ENCODE peak calls at places on chromosomes 2 and 18, in seven cellular contexts. One of them, this sample, is unnamed.

GRCh38 chr18:63697261-63697660 is 5.5 kb upstream of the SERPINB11 start:
- DNase-seq in IMR-90: peak
- DNase-seq in HCT116: no peak
- DNase-seq in fibroblast of villous mesenchyme: peak
- DNase-seq in astrocyte of the spinal cord: peak
- DNase-seq in upper lobe of left lung: no peak
- DNase-seq in AG09309: peak
- DNase-seq in this sample: peak

GRCh38 chr2:64831134-64831976 is 157.8 kb upstream of the SLC1A4 start:
- DNase-seq in IMR-90: peak
- DNase-seq in HCT116: peak
- DNase-seq in fibroblast of villous mesenchyme: peak
- DNase-seq in astrocyte of the spinal cord: peak
- DNase-seq in upper lobe of left lung: peak
- DNase-seq in AG09309: peak
- DNase-seq in this sample: peak

GRCh38 chr2:12675801-12676200 is 40.9 kb upstream of the TRIB2 start:
- DNase-seq in IMR-90: peak
- DNase-seq in HCT116: no peak
- DNase-seq in fibroblast of villous mesenchyme: no peak
- DNase-seq in astrocyte of the spinal cord: peak
- DNase-seq in upper lobe of left lung: no peak
- DNase-seq in AG09309: no peak
- DNase-seq in this sample: no peak

GRCh38 chr2:206515580-206515979 is 72.2 kb downstream of the ADAM23 start:
- DNase-seq in IMR-90: no peak
- DNase-seq in HCT116: no peak
- DNase-seq in fibroblast of villous mesenchyme: no peak
- DNase-seq in astrocyte of the spinal cord: no peak
- DNase-seq in upper lobe of left lung: no peak
- DNase-seq in AG09309: no peak
- DNase-seq in this sample: no peak

GRCh38 chr2:193824474-193824873 is 1629.7 kb upstream of the TMEFF2 start:
- DNase-seq in IMR-90: no peak
- DNase-seq in HCT116: peak
- DNase-seq in fibroblast of villous mesenchyme: no peak
- DNase-seq in astrocyte of the spinal cord: peak
- DNase-seq in upper lobe of left lung: no peak
- DNase-seq in AG09309: peak
- DNase-seq in this sample: no peak

GRCh38 chr2:29703336-29703735 is 218.1 kb downstream of the ALK start:
- DNase-seq in IMR-90: no peak
- DNase-seq in HCT116: no peak
- DNase-seq in fibroblast of villous mesenchyme: no peak
- DNase-seq in astrocyte of the spinal cord: no peak
- DNase-seq in upper lobe of left lung: no peak
- DNase-seq in AG09309: no peak
- DNase-seq in this sample: no peak

GRCh38 chr2:230916218-230916617 is 8.8 kb downstream of the GPR55 start:
- DNase-seq in IMR-90: no peak
- DNase-seq in HCT116: no peak
- DNase-seq in fibroblast of villous mesenchyme: no peak
- DNase-seq in astrocyte of the spinal cord: no peak
- DNase-seq in upper lobe of left lung: no peak
- DNase-seq in AG09309: no peak
- DNase-seq in this sample: no peak

GRCh38 chr2:188042412-188042811 is 249.3 kb upstream of the GULP1 start:
- DNase-seq in IMR-90: peak
- DNase-seq in HCT116: no peak
- DNase-seq in fibroblast of villous mesenchyme: peak
- DNase-seq in astrocyte of the spinal cord: peak
- DNase-seq in upper lobe of left lung: no peak
- DNase-seq in AG09309: no peak
- DNase-seq in this sample: peak

GRCh38 chr18:31211047-31211446 is 48.4 kb upstream of the DSC1 start:
- DNase-seq in IMR-90: no peak
- DNase-seq in HCT116: no peak
- DNase-seq in fibroblast of villous mesenchyme: no peak
- DNase-seq in astrocyte of the spinal cord: no peak
- DNase-seq in upper lobe of left lung: no peak
- DNase-seq in AG09309: no peak
- DNase-seq in this sample: no peak

GRCh38 chr2:150371066-150371812 is 116.2 kb downstream of the RND3 start:
- DNase-seq in IMR-90: peak
- DNase-seq in HCT116: no peak
- DNase-seq in fibroblast of villous mesenchyme: no peak
- DNase-seq in astrocyte of the spinal cord: no peak
- DNase-seq in upper lobe of left lung: peak
- DNase-seq in AG09309: no peak
- DNase-seq in this sample: peak

GRCh38 chr2:101717041-101717817 is 19.7 kb downstream of the MAP4K4 start:
- DNase-seq in IMR-90: no peak
- DNase-seq in HCT116: no peak
- DNase-seq in fibroblast of villous mesenchyme: no peak
- DNase-seq in astrocyte of the spinal cord: no peak
- DNase-seq in upper lobe of left lung: peak
- DNase-seq in AG09309: no peak
- DNase-seq in this sample: no peak

GRCh38 chr2:73983322-73984202 is 1.1 kb upstream of the TET3 start:
- DNase-seq in IMR-90: no peak
- DNase-seq in HCT116: peak
- DNase-seq in fibroblast of villous mesenchyme: no peak
- DNase-seq in astrocyte of the spinal cord: no peak
- DNase-seq in upper lobe of left lung: peak
- DNase-seq in AG09309: no peak
- DNase-seq in this sample: no peak

GRCh38 chr18:59537581-59537980 is 159.6 kb downstream of the CCBE1 start:
- DNase-seq in IMR-90: no peak
- DNase-seq in HCT116: no peak
- DNase-seq in fibroblast of villous mesenchyme: no peak
- DNase-seq in astrocyte of the spinal cord: no peak
- DNase-seq in upper lobe of left lung: no peak
- DNase-seq in AG09309: no peak
- DNase-seq in this sample: no peak

GRCh38 chr2:30408961-30409387 is 38.1 kb upstream of the LCLAT1 start:
- DNase-seq in IMR-90: peak
- DNase-seq in HCT116: no peak
- DNase-seq in fibroblast of villous mesenchyme: no peak
- DNase-seq in astrocyte of the spinal cord: peak
- DNase-seq in upper lobe of left lung: no peak
- DNase-seq in AG09309: no peak
- DNase-seq in this sample: peak

GRCh38 chr2:99651930-99652670 is 162.3 kb upstream of the REV1 start:
- DNase-seq in IMR-90: peak
- DNase-seq in HCT116: no peak
- DNase-seq in fibroblast of villous mesenchyme: no peak
- DNase-seq in astrocyte of the spinal cord: peak
- DNase-seq in upper lobe of left lung: no peak
- DNase-seq in AG09309: no peak
- DNase-seq in this sample: peak

GRCh38 chr2:219522111-219523030 is 8.1 kb downstream of the ASIC4 start:
- DNase-seq in IMR-90: peak
- DNase-seq in HCT116: peak
- DNase-seq in fibroblast of villous mesenchyme: peak
- DNase-seq in astrocyte of the spinal cord: peak
- DNase-seq in upper lobe of left lung: no peak
- DNase-seq in AG09309: peak
- DNase-seq in this sample: peak

GRCh38 chr2:8806885-8807701 is 30.3 kb downstream of the KIDINS220 start:
- DNase-seq in IMR-90: no peak
- DNase-seq in HCT116: no peak
- DNase-seq in fibroblast of villous mesenchyme: no peak
- DNase-seq in astrocyte of the spinal cord: no peak
- DNase-seq in upper lobe of left lung: peak
- DNase-seq in AG09309: no peak
- DNase-seq in this sample: no peak

GRCh38 chr2:56130463-56131070 is 53.2 kb upstream of the CCDC85A start:
- DNase-seq in IMR-90: peak
- DNase-seq in HCT116: peak
- DNase-seq in fibroblast of villous mesenchyme: peak
- DNase-seq in astrocyte of the spinal cord: peak
- DNase-seq in upper lobe of left lung: no peak
- DNase-seq in AG09309: no peak
- DNase-seq in this sample: peak

GRCh38 chr2:240820607-240821428 is 799 bp upstream of the KIF1A start:
- DNase-seq in IMR-90: no peak
- DNase-seq in HCT116: no peak
- DNase-seq in fibroblast of villous mesenchyme: no peak
- DNase-seq in astrocyte of the spinal cord: no peak
- DNase-seq in upper lobe of left lung: no peak
- DNase-seq in AG09309: no peak
- DNase-seq in this sample: no peak
- TF ChIP-seq CTCF in IMR-90: no peak
- TF ChIP-seq CTCF in HCT116: no peak
- TF ChIP-seq CTCF in fibroblast of villous mesenchyme: no peak
- TF ChIP-seq CTCF in astrocyte of the spinal cord: no peak
- TF ChIP-seq CTCF in upper lobe of left lung: no peak
- TF ChIP-seq CTCF in AG09309: no peak
- TF ChIP-seq CTCF in this sample: no peak

GRCh38 chr18:79400591-79401381 is 5.1 kb downstream of the NFATC1 start:
- DNase-seq in IMR-90: no peak
- DNase-seq in HCT116: no peak
- DNase-seq in fibroblast of villous mesenchyme: no peak
- DNase-seq in astrocyte of the spinal cord: no peak
- DNase-seq in upper lobe of left lung: no peak
- DNase-seq in AG09309: no peak
- DNase-seq in this sample: peak
- H3K4me3 ChIP-seq in IMR-90: peak
- H3K4me3 ChIP-seq in HCT116: peak
- H3K4me3 ChIP-seq in fibroblast of villous mesenchyme: peak
- H3K4me3 ChIP-seq in astrocyte of the spinal cord: peak
- H3K4me3 ChIP-seq in upper lobe of left lung: peak
- H3K4me3 ChIP-seq in AG09309: peak
- H3K4me3 ChIP-seq in this sample: peak

DNA sequence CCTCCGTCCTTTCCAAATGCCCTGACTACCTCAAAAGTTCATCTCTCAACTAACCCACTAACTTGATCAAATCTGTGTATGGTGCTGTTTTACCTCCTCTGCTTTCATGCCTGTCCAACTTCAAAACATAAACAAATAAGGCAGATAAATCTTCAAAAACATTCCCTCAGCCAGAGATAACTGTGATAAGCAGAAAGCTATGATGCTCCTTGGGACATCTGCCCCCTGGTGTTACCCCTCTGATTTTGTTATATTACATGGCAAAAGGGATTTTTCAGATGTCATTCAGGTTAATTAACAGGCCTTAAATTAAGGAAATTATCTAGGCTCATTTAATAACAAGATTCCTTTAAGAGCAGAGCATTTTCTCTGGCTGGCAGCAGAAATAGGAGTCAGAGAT is 810.8 kb upstream of the CHAC2 start:
- DNase-seq in IMR-90: no peak
- DNase-seq in HCT116: no peak
- DNase-seq in fibroblast of villous mesenchyme: no peak
- DNase-seq in astrocyte of the spinal cord: no peak
- DNase-seq in upper lobe of left lung: no peak
- DNase-seq in AG09309: no peak
- DNase-seq in this sample: no peak
- TF ChIP-seq CTCF in IMR-90: peak
- TF ChIP-seq CTCF in HCT116: peak
- TF ChIP-seq CTCF in fibroblast of villous mesenchyme: peak
- TF ChIP-seq CTCF in astrocyte of the spinal cord: no peak
- TF ChIP-seq CTCF in upper lobe of left lung: no peak
- TF ChIP-seq CTCF in AG09309: no peak
- TF ChIP-seq CTCF in this sample: no peak

DNA sequence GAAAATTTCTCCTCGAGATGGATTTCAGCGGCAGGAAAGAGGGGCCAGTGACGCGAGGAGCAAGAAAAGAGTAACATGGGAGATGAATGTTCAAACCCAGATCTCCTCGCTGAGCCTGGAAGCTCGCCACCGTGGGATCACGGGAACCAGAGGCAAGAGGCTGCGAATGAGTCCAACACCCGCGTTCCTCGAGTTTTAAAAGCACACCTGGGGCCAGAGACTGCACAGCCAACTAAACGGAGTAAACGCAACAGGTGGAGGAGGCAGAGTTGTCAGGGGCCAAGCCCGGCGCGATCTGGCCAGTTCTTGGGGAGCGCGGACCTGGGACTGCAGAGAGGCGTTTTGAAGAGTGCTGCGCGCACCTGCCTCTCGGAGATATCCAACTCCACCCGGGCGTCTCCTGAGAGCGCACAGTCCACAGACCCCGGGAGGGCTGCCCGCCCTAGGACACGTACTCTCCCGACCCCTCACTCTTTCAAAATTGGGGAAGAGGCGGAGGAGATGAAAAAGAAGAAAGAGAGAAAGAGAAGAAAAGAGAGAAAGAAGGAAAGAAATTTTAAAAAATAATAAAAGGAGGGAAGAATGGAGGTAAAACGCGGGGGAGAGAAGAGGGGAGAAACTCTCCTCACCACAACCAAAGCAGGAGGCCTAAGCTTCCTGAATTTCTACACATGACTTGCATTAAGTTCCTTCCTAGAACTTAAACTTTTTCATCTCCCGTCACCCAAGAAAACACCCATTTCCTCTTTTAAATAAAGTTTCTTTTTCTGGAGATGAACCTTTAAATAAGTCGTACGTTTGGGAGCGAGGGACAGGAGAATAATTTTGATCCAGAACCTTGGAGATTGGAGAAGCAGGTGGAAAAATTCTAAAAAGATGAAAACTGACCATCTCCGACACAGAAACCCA is 5.3 kb upstream of the PAX3 start:
- DNase-seq in IMR-90: no peak
- DNase-seq in HCT116: no peak
- DNase-seq in fibroblast of villous mesenchyme: no peak
- DNase-seq in astrocyte of the spinal cord: no peak
- DNase-seq in upper lobe of left lung: no peak
- DNase-seq in AG09309: no peak
- DNase-seq in this sample: no peak
- H3K4me3 ChIP-seq in IMR-90: no peak
- H3K4me3 ChIP-seq in HCT116: no peak
- H3K4me3 ChIP-seq in fibroblast of villous mesenchyme: no peak
- H3K4me3 ChIP-seq in astrocyte of the spinal cord: no peak
- H3K4me3 ChIP-seq in upper lobe of left lung: peak
- H3K4me3 ChIP-seq in AG09309: no peak
- H3K4me3 ChIP-seq in this sample: no peak

GRCh38 chr2:181243319-181243718 is 213.9 kb upstream of the ITGA4 start:
- DNase-seq in IMR-90: no peak
- DNase-seq in HCT116: no peak
- DNase-seq in fibroblast of villous mesenchyme: no peak
- DNase-seq in astrocyte of the spinal cord: no peak
- DNase-seq in upper lobe of left lung: no peak
- DNase-seq in AG09309: no peak
- DNase-seq in this sample: no peak

GRCh38 chr2:181235683-181236459 is 221.3 kb upstream of the ITGA4 start:
- DNase-seq in IMR-90: no peak
- DNase-seq in HCT116: no peak
- DNase-seq in fibroblast of villous mesenchyme: no peak
- DNase-seq in astrocyte of the spinal cord: no peak
- DNase-seq in upper lobe of left lung: no peak
- DNase-seq in AG09309: no peak
- DNase-seq in this sample: no peak

GRCh38 chr2:181240844-181241243 is 216.3 kb upstream of the ITGA4 start:
- DNase-seq in IMR-90: no peak
- DNase-seq in HCT116: no peak
- DNase-seq in fibroblast of villous mesenchyme: no peak
- DNase-seq in astrocyte of the spinal cord: no peak
- DNase-seq in upper lobe of left lung: no peak
- DNase-seq in AG09309: no peak
- DNase-seq in this sample: no peak

GRCh38 chr2:181241366-181241765 is 215.8 kb upstream of the ITGA4 start:
- DNase-seq in IMR-90: no peak
- DNase-seq in HCT116: no peak
- DNase-seq in fibroblast of villous mesenchyme: no peak
- DNase-seq in astrocyte of the spinal cord: no peak
- DNase-seq in upper lobe of left lung: no peak
- DNase-seq in AG09309: no peak
- DNase-seq in this sample: no peak

GRCh38 chr2:181239400-181239799 is 217.8 kb upstream of the ITGA4 start:
- DNase-seq in IMR-90: no peak
- DNase-seq in HCT116: peak
- DNase-seq in fibroblast of villous mesenchyme: no peak
- DNase-seq in astrocyte of the spinal cord: no peak
- DNase-seq in upper lobe of left lung: no peak
- DNase-seq in AG09309: no peak
- DNase-seq in this sample: no peak
- TF ChIP-seq CTCF in IMR-90: peak
- TF ChIP-seq CTCF in HCT116: peak
- TF ChIP-seq CTCF in fibroblast of villous mesenchyme: no peak
- TF ChIP-seq CTCF in astrocyte of the spinal cord: no peak
- TF ChIP-seq CTCF in upper lobe of left lung: no peak
- TF ChIP-seq CTCF in AG09309: peak
- TF ChIP-seq CTCF in this sample: peak